ENCODE peak calls at places on chromosome 3, in seven cellular contexts. O, D, I, M, W, P and N are unnamed samples.

GRCh38 chr3:147336543-147337278 is 69.6 kb downstream of the ZIC4 start:
- DNase-seq in M (no peak), P (no peak), W (no peak), D (no peak), I (no peak), O (no peak), N (no peak)

GRCh38 chr3:13282986-13283876 is 136.9 kb downstream of the NUP210 start:
- DNase-seq in D (no peak), O (peak), M (no peak), I (no peak), W (no peak), P (no peak), N (peak)

GRCh38 chr3:57556459-57557087 is 499 bp downstream of the PDE12 start:
- DNase-seq in O (no peak), P (no peak), D (peak), M (peak), W (peak), I (peak), N (no peak)

GRCh38 chr3:65153850-65154512 is 466.2 kb upstream of the ADAMTS9 start:
- DNase-seq in P (no peak), W (no peak), O (no peak), M (no peak), I (no peak), D (no peak), N (no peak)

GRCh38 chr3:189303584-189303983 is 131.8 kb downstream of the TPRG1 start:
- DNase-seq in P (no peak), I (no peak), M (no peak), W (no peak), O (no peak), D (no peak), N (no peak)

GRCh38 chr3:58557496-58557895 is 19.7 kb downstream of the FAM107A start:
- DNase-seq in W (no peak), M (no peak), I (no peak), O (no peak), D (no peak), P (no peak), N (no peak)

GRCh38 chr3:43950775-43951174 is 260.0 kb downstream of the ABHD5 start:
- DNase-seq in D (no peak), P (no peak), O (no peak), M (no peak), W (no peak), I (no peak), N (no peak)

GRCh38 chr3:141905129-141905528 is 28.7 kb downstream of the ATP1B3 start:
- DNase-seq in W (no peak), I (no peak), O (no peak), D (no peak), P (no peak), M (peak), N (no peak)

GRCh38 chr3:194869482-194870169 is 183.9 kb downstream of the FAM43A start:
- DNase-seq in W (no peak), I (no peak), M (peak), O (no peak), P (no peak), D (no peak), N (no peak)

GRCh38 chr3:8095724-8096123 is 405.9 kb upstream of the LMCD1 start:
- DNase-seq in D (no peak), I (no peak), O (peak), P (no peak), M (no peak), W (no peak), N (peak)

GRCh38 chr3:11705049-11705448 is 61.3 kb upstream of the VGLL4 start:
- DNase-seq in W (no peak), I (no peak), O (no peak), D (no peak), P (no peak), M (no peak), N (no peak)

GRCh38 chr3:30124435-30125390 is 481.7 kb upstream of the TGFBR2 start:
- DNase-seq in P (peak), I (no peak), O (no peak), W (no peak), D (no peak), M (peak), N (peak)

GRCh38 chr3:73177827-73178226 is 116.4 kb downstream of the EBLN2 start:
- DNase-seq in W (no peak), O (no peak), P (no peak), I (no peak), M (no peak), D (no peak), N (no peak)

GRCh38 chr3:151282921-151283320 is 4.6 kb upstream of the P2RY14 start:
- DNase-seq in P (no peak), M (peak), I (no peak), D (peak), O (no peak), W (no peak), N (no peak)

GRCh38 chr3:38587548-38588131 is 61.8 kb downstream of the SCN5A start:
- DNase-seq in O (no peak), W (peak), P (no peak), D (no peak), I (peak), M (no peak), N (no peak)

GRCh38 chr3:178103140-178103539 is 433.1 kb upstream of the KCNMB2 start:
- DNase-seq in D (no peak), W (no peak), I (no peak), O (no peak), M (peak), P (no peak), N (no peak)

GRCh38 chr3:40961104-40961857 is 238.0 kb upstream of the CTNNB1 start:
- DNase-seq in P (no peak), O (no peak), I (no peak), M (no peak), D (peak), W (no peak), N (no peak)

GRCh38 chr3:59341441-59341840 is 291.6 kb upstream of the CFAP20DC start:
- DNase-seq in I (no peak), M (no peak), W (no peak), D (no peak), O (no peak), P (no peak), N (no peak)

GRCh38 chr3:42709621-42710020 is 7.0 kb upstream of the HHATL start:
- DNase-seq in D (no peak), I (no peak), O (peak), P (no peak), M (no peak), W (no peak), N (no peak)

GRCh38 chr3:101484805-101485620 is 28.0 kb downstream of the SENP7 start:
- DNase-seq in D (no peak), M (peak), P (peak), W (no peak), O (no peak), I (no peak), N (peak)

GRCh38 chr3:16474304-16474703 is 39.2 kb downstream of the RFTN1 start:
- DNase-seq in O (no peak), M (peak), W (no peak), I (no peak), P (peak), D (no peak), N (no peak)

GRCh38 chr3:20904674-20905073 is 718.7 kb upstream of the SGO1 start:
- DNase-seq in P (no peak), I (no peak), M (no peak), D (no peak), W (no peak), O (no peak), N (no peak)

DNA sequence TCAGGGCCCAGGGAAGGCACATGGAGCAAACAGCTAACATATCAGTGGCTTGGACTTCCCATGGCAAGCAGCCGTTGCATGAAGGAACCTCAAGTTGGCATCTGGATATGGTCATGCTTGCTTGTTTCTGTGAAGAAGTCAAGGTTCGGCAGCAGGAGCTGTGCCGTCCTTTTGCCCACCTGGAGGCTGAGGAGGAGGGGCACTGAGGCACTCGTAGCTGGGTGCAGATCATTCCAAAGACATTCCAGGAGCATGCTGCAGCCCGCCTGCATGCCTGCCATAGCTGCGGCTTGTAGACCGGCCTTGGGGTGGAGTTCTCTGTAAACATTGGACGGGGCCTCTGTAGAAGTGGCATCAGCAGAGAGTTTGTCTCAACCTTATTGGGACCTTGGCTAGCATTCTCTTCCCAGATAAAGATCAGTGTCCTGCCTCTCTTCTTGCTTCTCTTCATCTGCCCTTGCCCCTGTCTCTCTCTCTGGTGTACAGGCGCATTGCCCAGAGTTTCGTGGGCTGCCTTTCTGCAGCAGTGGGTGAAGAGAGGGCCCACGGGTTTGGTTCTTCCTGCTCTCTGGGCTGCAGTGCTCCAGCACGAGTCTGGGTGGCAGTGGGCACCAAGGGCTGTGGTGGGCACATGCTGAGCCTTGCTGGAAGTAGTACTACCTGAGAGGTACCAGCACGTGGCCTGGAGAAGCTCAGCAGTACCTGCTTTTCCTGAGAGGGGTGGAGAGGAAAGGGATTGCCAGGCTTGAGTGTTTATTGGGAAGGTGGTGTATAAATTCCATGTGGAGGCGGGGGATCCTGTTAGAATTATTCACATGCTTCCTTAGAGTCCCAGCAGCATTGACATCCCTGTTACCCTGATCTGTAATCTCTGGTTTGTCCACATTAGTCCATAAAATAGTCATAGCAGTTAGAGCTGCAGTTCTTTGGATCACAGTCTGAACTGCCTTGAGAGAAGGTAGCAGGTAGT is 49.4 kb downstream of the CHCHD6 start:
- DNase-seq in M (no peak), W (peak), P (no peak), O (no peak), D (no peak), I (no peak), N (no peak)
- TF ChIP-seq CTCF in M (no peak), W (no peak), P (no peak), O (no peak), D (no peak), I (no peak), N (no peak)

DNA sequence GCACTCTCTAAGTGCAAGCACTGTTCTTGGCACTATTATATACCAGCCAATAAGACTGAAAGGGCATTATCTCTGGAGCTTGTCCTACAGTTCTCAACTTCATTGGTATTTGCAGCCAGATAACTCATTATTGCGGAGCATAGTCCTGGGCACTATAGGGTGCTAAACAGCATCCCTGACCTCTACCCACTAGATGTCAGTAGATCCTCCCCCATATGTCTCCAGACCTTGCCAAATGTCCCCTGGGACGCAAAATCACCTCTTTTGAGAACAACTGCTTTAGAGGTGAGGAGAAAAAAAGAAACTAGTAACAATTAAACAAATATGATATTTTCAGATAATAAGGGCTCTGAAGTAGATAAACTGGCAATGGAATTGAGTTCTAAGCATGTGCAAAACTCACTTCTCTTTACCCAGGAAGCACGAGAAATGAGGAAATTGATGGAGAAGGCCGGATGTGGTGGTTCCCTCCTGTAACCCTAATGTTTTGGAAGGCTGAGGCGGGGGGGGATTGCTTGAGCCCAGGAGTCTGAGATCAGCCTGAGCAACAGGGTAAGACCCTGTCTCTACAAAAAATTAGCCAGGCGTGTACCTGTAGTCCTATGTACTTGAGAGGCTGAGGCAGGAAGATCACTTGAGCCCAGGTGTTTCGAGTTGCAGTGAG is 61.4 kb downstream of the FRMD4B start:
- DNase-seq in W (no peak), M (peak), P (no peak), O (no peak), I (no peak), D (no peak), N (peak)
- TF ChIP-seq CTCF in W (no peak), M (peak), P (peak), O (peak), I (no peak), D (peak), N (peak)

GRCh38 chr3:414063-414462 is 217.5 kb downstream of the CHL1 start:
- DNase-seq in W (no peak), P (no peak), M (peak), D (peak), O (no peak), I (no peak), N (no peak)
- TF ChIP-seq CTCF in W (no peak), P (peak), M (peak), D (peak), O (no peak), I (peak), N (no peak)

GRCh38 chr3:155607761-155608160 is 137.1 kb downstream of the PLCH1 start:
- DNase-seq in P (no peak), M (no peak), D (no peak), I (no peak), O (no peak), W (no peak), N (no peak)
- TF ChIP-seq CTCF in P (no peak), M (no peak), D (no peak), I (no peak), O (no peak), W (no peak), N (no peak)

GRCh38 chr3:53056442-53056841 is 10.6 kb upstream of the SFMBT1 start:
- DNase-seq in M (peak), W (peak), D (no peak), P (no peak), O (no peak), I (no peak), N (no peak)
- TF ChIP-seq CTCF in M (peak), W (no peak), D (peak), P (peak), O (no peak), I (no peak), N (peak)

DNA sequence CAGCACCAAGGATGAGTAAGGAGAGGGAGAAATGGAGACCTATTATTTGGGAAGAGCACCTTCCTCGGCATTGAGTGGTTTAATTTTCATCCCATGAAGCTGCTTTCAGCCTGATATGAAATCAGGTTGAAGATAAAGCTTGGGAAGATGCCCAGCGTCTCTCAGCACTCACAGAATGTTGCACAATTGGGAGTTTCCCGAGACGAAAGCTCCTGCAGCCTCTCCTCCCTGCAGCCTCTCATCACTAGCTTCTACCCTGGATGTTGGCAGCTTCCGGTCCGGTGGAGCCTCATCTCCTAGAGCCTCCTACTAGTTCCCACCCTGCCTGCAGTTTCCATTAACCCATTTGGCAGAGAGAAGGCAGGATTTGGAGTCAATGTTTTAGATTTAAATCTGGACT is 40.3 kb downstream of the EDEM1 start:
- DNase-seq in P (no peak), D (no peak), O (no peak), I (no peak), W (no peak), M (peak), N (no peak)
- TF ChIP-seq CTCF in P (no peak), D (no peak), O (no peak), I (no peak), W (no peak), M (no peak), N (no peak)

GRCh38 chr3:1082024-1082633 is 10.7 kb upstream of the CNTN6 start:
- DNase-seq in P (peak), I (peak), D (no peak), O (no peak), M (peak), W (no peak), N (peak)

GRCh38 chr3:1088503-1088902 is 4.3 kb upstream of the CNTN6 start:
- DNase-seq in W (no peak), P (no peak), I (no peak), O (no peak), D (no peak), M (no peak), N (no peak)

GRCh38 chr3:1092061-1092460 is 763 bp upstream of the CNTN6 start:
- DNase-seq in W (no peak), I (no peak), P (no peak), M (no peak), O (no peak), D (no peak), N (no peak)

GRCh38 chr3:1091276-1091675 is 1.5 kb upstream of the CNTN6 start:
- DNase-seq in W (no peak), O (no peak), I (no peak), P (peak), D (no peak), M (no peak), N (no peak)

GRCh38 chr3:1087066-1087555 is 5.7 kb upstream of the CNTN6 start:
- DNase-seq in D (no peak), I (no peak), W (no peak), O (no peak), M (peak), P (peak), N (no peak)
- TF ChIP-seq CTCF in D (no peak), I (no peak), W (no peak), O (no peak), M (peak), P (peak), N (no peak)

DNA sequence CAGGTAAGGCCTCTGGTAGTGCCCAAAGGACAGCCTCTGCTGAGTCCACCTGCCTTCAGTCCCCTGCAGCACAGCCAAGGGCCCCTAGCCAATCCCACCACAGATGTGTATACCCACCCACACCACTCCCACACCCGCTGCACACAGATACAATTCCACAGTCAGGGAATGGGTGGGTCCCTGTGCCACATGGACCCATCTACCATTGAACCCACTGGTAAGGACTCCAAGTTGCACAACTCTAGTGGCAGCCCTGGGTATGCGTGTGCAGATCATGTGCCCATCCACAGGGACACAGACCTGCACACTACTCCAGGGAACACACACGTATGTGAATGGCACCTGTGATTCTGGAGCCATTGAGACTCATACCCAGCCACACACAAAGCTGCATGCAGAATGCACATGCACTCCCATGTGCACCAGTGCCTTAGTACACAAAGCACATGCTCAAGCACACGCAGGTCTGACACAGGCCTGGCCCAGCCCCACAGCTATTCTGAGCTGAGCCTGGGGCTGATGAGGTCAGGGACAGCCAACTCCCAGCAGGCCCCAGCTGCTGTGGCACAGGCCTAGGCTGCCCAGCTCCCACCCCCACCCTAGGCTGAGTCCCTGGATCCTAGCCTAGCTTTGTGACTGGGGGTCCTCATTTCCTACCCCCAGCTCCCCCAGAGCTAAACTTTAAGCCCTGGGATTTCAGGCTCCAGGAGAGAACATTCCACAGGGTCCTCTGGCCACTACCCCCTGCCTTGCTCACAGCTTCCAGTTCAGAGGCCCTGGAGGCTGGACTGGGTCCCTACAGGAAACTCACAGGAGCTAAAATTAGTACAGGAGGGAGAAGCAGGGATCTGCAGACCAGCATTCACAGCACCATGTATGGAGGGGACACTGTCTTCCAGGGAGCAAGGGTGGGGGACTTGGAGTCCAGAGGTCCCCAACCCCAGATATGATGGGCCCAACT is 2.8 kb upstream of the ALS2CL start:
- DNase-seq in O (no peak), M (no peak), D (no peak), W (no peak), P (no peak), I (no peak), N (no peak)
- TF ChIP-seq CTCF in O (no peak), M (no peak), D (no peak), W (no peak), P (no peak), I (no peak), N (no peak)